ENCODE peak calls at places on chromosomes 1 and 21, in seven cellular contexts. L, Y, P, C, T, I and B are unnamed samples.
A peak's percentile ranks its signal among the peaks of the same experiment; 100 is the strongest.

GRCh38 chr21:43937051-43937832 is 72.2 kb downstream of the AGPAT3 start:
- DNase-seq in I (no peak), L (no peak), T (no peak), P (no peak), C (no peak), Y (no peak), B (no peak)

GRCh38 chr1:53682369-53682685 is 56.6 kb downstream of the GLIS1 start:
- DNase-seq in C (no peak), Y (no peak), T (no peak), P (no peak), I (no peak), L (no peak), B (no peak)

GRCh38 chr1:11787251-11787803 is 18.4 kb downstream of the MTHFR start:
- DNase-seq in I (no peak), L (no peak), Y (peak; percentile 62), T (peak; percentile 82), C (no peak), P (no peak), B (peak; percentile 60)

GRCh38 chr1:59414406-59415133 is 117.7 kb downstream of the FGGY start:
- DNase-seq in I (no peak), Y (peak; percentile 86), C (no peak), L (no peak), T (peak; percentile 62), P (no peak), B (peak; percentile 58)

GRCh38 chr1:86828024-86828423 is 85.9 kb downstream of the SELENOF start:
- DNase-seq in I (no peak), T (no peak), Y (no peak), L (no peak), P (no peak), C (no peak), B (no peak)

GRCh38 chr1:226942392-226942791 is 2.3 kb downstream of the COQ8A start:
- DNase-seq in Y (no peak), I (no peak), C (no peak), P (no peak), T (no peak), L (no peak), B (no peak)

GRCh38 chr1:78289606-78290005 is 201.2 kb upstream of the PTGFR start:
- DNase-seq in I (no peak), L (no peak), C (no peak), T (no peak), P (no peak), Y (no peak), B (no peak)

GRCh38 chr1:228646717-228647522 is 88.4 kb upstream of the RHOU start:
- DNase-seq in Y (peak; percentile 19), L (no peak), T (peak; percentile 54), C (no peak), P (no peak), I (peak; percentile 14), B (peak; percentile 55)

GRCh38 chr21:43921979-43922945 is 57.2 kb downstream of the AGPAT3 start:
- DNase-seq in Y (peak; percentile 40), T (peak; percentile 53), L (peak; percentile 51), C (no peak), I (peak; percentile 71), P (no peak), B (peak; percentile 86)

GRCh38 chr1:66401244-66401643 is 132.7 kb upstream of the SGIP1 start:
- DNase-seq in L (no peak), C (no peak), P (no peak), T (no peak), Y (no peak), I (no peak), B (no peak)

GRCh38 chr1:53220962-53221286 is 490 bp upstream of the CZIB start:
- DNase-seq in L (no peak), T (no peak), C (no peak), I (no peak), Y (no peak), P (no peak), B (no peak)

GRCh38 chr1:203127672-203128611 is at the start of gene ADORA1:
- DNase-seq in T (peak; percentile 72), C (peak; percentile 39), L (no peak), I (no peak), P (no peak), Y (peak; percentile 70), B (peak; percentile 58)

GRCh38 chr1:186102559-186103148 is 272.4 kb downstream of the TPR start:
- DNase-seq in P (no peak), I (no peak), T (peak; percentile 90), L (no peak), C (no peak), Y (peak; percentile 94), B (peak; percentile 95)

GRCh38 chr1:119808972-119809550 is 2.2 kb downstream of the REG4 start:
- DNase-seq in Y (peak; percentile 57), C (peak; percentile 58), I (peak; percentile 56), L (peak; percentile 38), T (peak; percentile 80), P (peak; percentile 9), B (peak; percentile 79)

GRCh38 chr1:112704511-112704907 is 2.4 kb downstream of the RHOC start:
- DNase-seq in T (no peak), C (no peak), L (no peak), P (peak; percentile 49), I (no peak), Y (no peak), B (no peak)

GRCh38 chr1:910881-911721 is 12.6 kb upstream of the SAMD11 start:
- DNase-seq in P (no peak), I (no peak), T (peak; percentile 46), C (no peak), Y (peak; percentile 77), L (no peak), B (peak; percentile 21)

GRCh38 chr1:51768971-51769601 is 109.4 kb downstream of the NRDC start:
- DNase-seq in P (no peak), C (peak; percentile 9), I (peak; percentile 12), T (peak; percentile 86), Y (peak; percentile 56), L (no peak), B (peak; percentile 85)

GRCh38 chr1:938088-938683 is 14.5 kb downstream of the SAMD11 start:
- DNase-seq in C (no peak), P (no peak), T (no peak), Y (peak; percentile 58), L (no peak), I (no peak), B (peak; percentile 32)

GRCh38 chr1:167599839-167600581 is 30.0 kb upstream of the RCSD1 start:
- DNase-seq in T (peak; percentile 78), C (no peak), P (no peak), I (peak; percentile 37), L (no peak), Y (peak; percentile 55), B (peak; percentile 86)